ENCODE peak calls at places on chromosome 1, in nine cellular contexts. H is HFF-Myc, L is adrenal gland, P is upper lobe of right lung, D is lung, I is breast epithelium, A is RWPE2, O is fibroblast of pulmonary artery, U is GM12865. F is an unnamed sample.

GRCh38 chr1:225119307-225119706 is 189.8 kb downstream of the DNAH14 start:
- DNase-seq in H (no peak), L (no peak), P (no peak), D (no peak), I (no peak), A (no peak), O (no peak), U (no peak), F (no peak)

GRCh38 chr1:27518808-27519207 is 28.8 kb upstream of the WASF2 start:
- DNase-seq in H (no peak), L (no peak), P (no peak), D (no peak), I (no peak), A (no peak), O (no peak), U (no peak), F (no peak)

GRCh38 chr1:30514137-30514654 is 209.2 kb downstream of the MATN1 start:
- DNase-seq in H (no peak), L (no peak), P (no peak), D (no peak), I (no peak), A (no peak), O (no peak), U (no peak), F (no peak)

GRCh38 chr1:210617306-210617705 is 288.6 kb downstream of the HHAT start:
- DNase-seq in H (no peak), L (no peak), P (no peak), D (no peak), I (no peak), A (no peak), O (no peak), U (no peak), F (no peak)

GRCh38 chr1:15739745-15740144 is 2.6 kb upstream of the TMEM82 start:
- DNase-seq in H (no peak), L (no peak), P (no peak), D (no peak), I (no peak), A (no peak), O (no peak), U (no peak), F (no peak)

GRCh38 chr1:225919906-225920305 is 4.1 kb downstream of the PYCR2 start:
- DNase-seq in H (peak), L (peak), P (peak), D (peak), I (peak), A (peak), O (peak), U (peak), F (peak)

GRCh38 chr1:225746361-225747179 is 31.1 kb upstream of the SRP9 start:
- DNase-seq in H (no peak), L (peak), P (peak), D (peak), I (peak), A (no peak), O (peak), U (no peak), F (peak)

GRCh38 chr1:194447635-194448034 is 1261.2 kb upstream of the B3GALT2 start:
- DNase-seq in H (peak), L (no peak), P (no peak), D (no peak), I (no peak), A (no peak), O (no peak), U (no peak), F (no peak)

GRCh38 chr1:19845166-19845954 is 30.3 kb upstream of the RNF186 start:
- DNase-seq in H (no peak), L (peak), P (no peak), D (no peak), I (no peak), A (no peak), O (no peak), U (no peak), F (peak)

GRCh38 chr1:81617308-81618027 is 183.3 kb upstream of the ADGRL2 start:
- DNase-seq in H (no peak), L (no peak), P (no peak), D (no peak), I (no peak), A (no peak), O (peak), U (no peak), F (peak)

GRCh38 chr1:169044971-169045370 is 61.5 kb upstream of the ATP1B1 start:
- DNase-seq in H (no peak), L (no peak), P (no peak), D (no peak), I (no peak), A (no peak), O (no peak), U (peak), F (no peak)

GRCh38 chr1:153791856-153792253 is 16.6 kb downstream of the SLC27A3 start:
- DNase-seq in H (no peak), L (no peak), P (peak), D (no peak), I (no peak), A (no peak), O (no peak), U (peak), F (peak)

GRCh38 chr1:117753652-117754051 is 147.8 kb downstream of the TENT5C start:
- DNase-seq in H (no peak), L (no peak), P (no peak), D (no peak), I (no peak), A (no peak), O (peak), U (no peak), F (peak)

GRCh38 chr1:69993787-69994186 is 211.6 kb downstream of the LRRC40 start:
- DNase-seq in H (no peak), L (no peak), P (no peak), D (no peak), I (no peak), A (no peak), O (peak), U (no peak), F (no peak)

GRCh38 chr1:46342677-46343350 is 2.2 kb downstream of the NSUN4 start:
- DNase-seq in H (no peak), L (no peak), P (no peak), D (no peak), I (no peak), A (no peak), O (no peak), U (no peak), F (no peak)

GRCh38 chr1:34547043-34547674 is 207.7 kb upstream of the GJB5 start:
- DNase-seq in H (no peak), L (no peak), P (no peak), D (no peak), I (no peak), A (no peak), O (no peak), U (no peak), F (peak)

GRCh38 chr1:64941466-64942117 is 24.8 kb downstream of the JAK1 start:
- DNase-seq in H (no peak), L (no peak), P (no peak), D (no peak), I (no peak), A (no peak), O (no peak), U (no peak), F (no peak)

GRCh38 chr1:156727914-156728598 is at the start of gene METTL25B:
- DNase-seq in H (no peak), L (peak), P (peak), D (peak), I (peak), A (peak), O (peak), U (peak), F (peak)

GRCh38 chr1:94654031-94654430 is 112.5 kb upstream of the F3 start:
- DNase-seq in H (peak), L (no peak), P (no peak), D (peak), I (peak), A (peak), O (peak), U (no peak), F (peak)

GRCh38 chr1:223844521-223844961 is 1.2 kb downstream of the TP53BP2 start:
- DNase-seq in H (no peak), L (no peak), P (no peak), D (no peak), I (no peak), A (no peak), O (peak), U (no peak), F (no peak)

GRCh38 chr1:76247261-76247852 is 172.8 kb downstream of the ST6GALNAC3 start:
- DNase-seq in H (no peak), L (no peak), P (no peak), D (no peak), I (no peak), A (no peak), O (no peak), U (no peak), F (no peak)

GRCh38 chr1:15833069-15833679 is 14.3 kb upstream of the SPEN start:
- DNase-seq in H (no peak), L (peak), P (peak), D (peak), I (peak), A (peak), O (no peak), U (peak), F (no peak)

GRCh38 chr1:114428083-114428754 is 82.8 kb downstream of the TRIM33 start:
- DNase-seq in H (no peak), L (no peak), P (no peak), D (no peak), I (no peak), A (no peak), O (peak), U (peak), F (peak)
- TF ChIP-seq CTCF in H (peak), L (peak), P (peak), D (peak), I (no peak), A (peak), O (peak), U (peak), F (peak)

DNA sequence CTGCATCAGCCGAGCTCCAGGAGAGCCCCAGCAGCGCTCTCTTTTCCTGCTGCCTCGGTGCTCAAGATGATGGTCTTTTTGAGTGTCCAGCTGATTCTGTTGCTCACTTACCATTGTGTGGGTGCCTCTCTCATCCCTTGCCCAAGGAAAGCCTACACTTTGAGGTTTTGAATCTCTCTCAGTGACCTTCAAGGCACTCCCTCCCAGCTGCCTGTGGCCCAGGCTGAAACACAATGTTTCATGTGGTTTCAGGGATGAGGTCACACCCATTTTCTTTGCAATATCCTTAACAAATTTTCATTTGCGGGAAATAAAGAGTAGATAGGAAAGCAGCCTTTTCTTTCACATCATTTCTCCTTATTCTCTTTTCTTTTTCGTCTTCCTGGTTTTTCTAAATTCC is 12.6 kb upstream of the MRPS14 start:
- DNase-seq in H (no peak), L (no peak), P (no peak), D (no peak), I (no peak), A (no peak), O (no peak), U (no peak), F (no peak)
- H3K4me3 ChIP-seq in H (no peak), L (no peak), P (no peak), D (no peak), I (no peak), A (no peak), O (no peak), U (no peak), F (no peak)

DNA sequence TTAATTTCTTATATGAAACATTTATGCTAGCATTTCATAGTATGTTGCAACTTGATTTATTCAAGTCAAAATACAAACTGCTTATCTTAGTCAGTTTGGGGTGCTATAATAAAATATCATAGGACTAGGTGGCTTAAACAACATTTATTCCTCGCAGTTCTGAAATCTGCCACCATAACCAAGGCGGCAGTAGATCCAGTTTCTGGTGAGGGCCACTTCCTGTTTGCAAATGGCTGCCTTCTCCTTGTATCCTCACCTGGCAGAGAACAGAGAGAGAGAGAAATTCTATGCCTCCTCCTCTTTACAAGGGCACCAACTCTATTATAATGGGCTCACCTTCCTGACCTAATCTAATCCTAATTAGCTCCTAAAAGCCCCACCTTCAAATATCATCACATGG is 76.1 kb upstream of the RGS2 start:
- DNase-seq in H (no peak), L (no peak), P (no peak), D (no peak), I (no peak), A (no peak), O (no peak), U (peak), F (no peak)
- TF ChIP-seq CTCF in H (peak), L (no peak), P (no peak), D (no peak), I (no peak), A (no peak), O (peak), U (peak), F (peak)

DNA sequence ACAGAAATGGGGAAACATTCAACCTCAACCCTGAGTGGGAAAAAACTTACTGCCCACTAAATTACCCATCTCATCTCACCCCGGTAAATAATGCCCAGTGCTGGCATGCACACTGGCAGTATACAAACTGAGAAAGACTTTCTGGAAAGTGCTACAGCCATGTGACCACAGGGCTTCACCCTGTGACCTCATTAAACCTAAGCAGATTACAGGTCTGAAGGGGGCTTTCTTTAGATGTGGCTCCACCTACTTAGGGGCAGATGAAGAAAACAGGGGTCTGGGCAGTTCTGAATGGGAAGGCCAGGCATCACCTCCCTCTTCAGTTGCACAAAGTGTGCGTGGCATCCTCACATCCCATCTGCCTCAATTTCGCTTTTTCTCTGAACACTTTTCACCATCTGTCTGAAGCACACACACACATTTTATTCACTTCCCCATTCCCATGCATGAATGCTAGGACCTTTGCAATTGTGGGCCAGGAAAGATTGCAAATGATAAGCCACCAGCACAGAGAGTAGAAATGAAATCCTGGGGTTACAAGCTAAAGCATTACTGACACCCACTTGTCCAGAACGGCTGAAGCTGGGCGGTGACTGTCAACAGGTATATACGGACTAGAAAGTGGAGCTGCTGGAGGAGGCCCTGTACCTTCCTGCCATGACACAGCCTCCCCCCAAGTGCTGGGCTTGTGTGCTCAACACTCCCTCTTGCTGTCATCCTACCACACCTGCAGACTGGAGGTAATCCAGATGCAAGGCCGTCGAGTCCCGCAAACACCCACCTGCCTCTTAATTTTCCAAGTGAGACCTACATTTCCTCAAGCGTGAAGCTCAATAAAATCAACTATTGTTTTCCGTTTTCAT is 2.7 kb downstream of the NADK start:
- DNase-seq in H (no peak), L (no peak), P (no peak), D (no peak), I (no peak), A (no peak), O (no peak), U (peak), F (no peak)
- H3K4me3 ChIP-seq in H (peak), L (no peak), P (no peak), D (no peak), I (peak), A (no peak), O (no peak), U (peak), F (no peak)

GRCh38 chr1:234214911-234215892 is 158.1 kb upstream of the COA6 start:
- DNase-seq in H (no peak), L (no peak), P (peak), D (no peak), I (peak), A (no peak), O (no peak), U (no peak), F (no peak)

GRCh38 chr1:234214129-234214910 is 158.9 kb upstream of the COA6 start:
- DNase-seq in H (no peak), L (peak), P (peak), D (peak), I (peak), A (no peak), O (no peak), U (peak), F (peak)

GRCh38 chr1:234216116-234216703 is 157.0 kb upstream of the COA6 start:
- DNase-seq in H (no peak), L (no peak), P (no peak), D (no peak), I (no peak), A (no peak), O (no peak), U (peak), F (no peak)

GRCh38 chr1:234213576-234214128 is 159.6 kb upstream of the COA6 start:
- DNase-seq in H (no peak), L (no peak), P (no peak), D (no peak), I (no peak), A (no peak), O (no peak), U (no peak), F (no peak)

GRCh38 chr1:234212764-234213406 is 160.4 kb upstream of the COA6 start:
- DNase-seq in H (peak), L (peak), P (no peak), D (no peak), I (no peak), A (no peak), O (peak), U (peak), F (peak)
- TF ChIP-seq CTCF in H (peak), L (peak), P (peak), D (no peak), I (no peak), A (peak), O (peak), U (peak), F (peak)

GRCh38 chr1:43534256-43534655 is 3.6 kb downstream of the PTPRF start:
- DNase-seq in H (no peak), L (no peak), P (no peak), D (no peak), I (no peak), A (no peak), O (no peak), U (no peak), F (no peak)
- H3K4me3 ChIP-seq in H (no peak), L (no peak), P (no peak), D (no peak), I (no peak), A (no peak), O (no peak), U (no peak), F (no peak)

GRCh38 chr1:232878141-232878540 is 72.3 kb upstream of the NTPCR start:
- DNase-seq in H (no peak), L (no peak), P (no peak), D (no peak), I (no peak), A (no peak), O (no peak), U (no peak), F (no peak)

GRCh38 chr1:232884262-232884661 is 66.1 kb upstream of the NTPCR start:
- DNase-seq in H (no peak), L (no peak), P (no peak), D (no peak), I (no peak), A (no peak), O (no peak), U (no peak), F (peak)

GRCh38 chr1:232877361-232877991 is 72.3 kb downstream of the MAP10 start:
- DNase-seq in H (no peak), L (no peak), P (no peak), D (no peak), I (no peak), A (no peak), O (no peak), U (no peak), F (no peak)

GRCh38 chr1:232876506-232877360 is 71.5 kb downstream of the MAP10 start:
- DNase-seq in H (no peak), L (no peak), P (no peak), D (no peak), I (no peak), A (no peak), O (no peak), U (no peak), F (no peak)

DNA sequence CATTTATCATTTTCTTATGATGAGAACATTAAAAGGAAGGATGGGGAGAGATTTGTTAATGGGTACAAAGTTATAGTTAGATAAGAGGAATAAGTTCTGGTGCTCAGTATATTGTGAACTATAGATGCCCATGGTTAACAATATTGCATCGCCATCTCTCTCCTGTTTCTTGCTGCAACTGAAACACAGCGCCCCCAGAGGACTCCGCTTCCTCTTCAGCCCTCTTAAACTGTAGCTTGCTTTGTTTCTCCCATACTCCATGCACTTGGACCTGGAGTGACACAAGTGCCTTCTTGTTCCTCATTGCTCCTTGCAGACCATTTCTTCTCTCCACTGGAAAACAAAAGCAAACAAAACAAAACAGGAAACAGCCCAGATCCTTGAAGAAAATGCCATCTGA is 70.1 kb upstream of the NTPCR start:
- DNase-seq in H (no peak), L (no peak), P (no peak), D (no peak), I (no peak), A (no peak), O (peak), U (peak), F (peak)
- TF ChIP-seq CTCF in H (peak), L (peak), P (peak), D (no peak), I (peak), A (peak), O (peak), U (peak), F (peak)

DNA sequence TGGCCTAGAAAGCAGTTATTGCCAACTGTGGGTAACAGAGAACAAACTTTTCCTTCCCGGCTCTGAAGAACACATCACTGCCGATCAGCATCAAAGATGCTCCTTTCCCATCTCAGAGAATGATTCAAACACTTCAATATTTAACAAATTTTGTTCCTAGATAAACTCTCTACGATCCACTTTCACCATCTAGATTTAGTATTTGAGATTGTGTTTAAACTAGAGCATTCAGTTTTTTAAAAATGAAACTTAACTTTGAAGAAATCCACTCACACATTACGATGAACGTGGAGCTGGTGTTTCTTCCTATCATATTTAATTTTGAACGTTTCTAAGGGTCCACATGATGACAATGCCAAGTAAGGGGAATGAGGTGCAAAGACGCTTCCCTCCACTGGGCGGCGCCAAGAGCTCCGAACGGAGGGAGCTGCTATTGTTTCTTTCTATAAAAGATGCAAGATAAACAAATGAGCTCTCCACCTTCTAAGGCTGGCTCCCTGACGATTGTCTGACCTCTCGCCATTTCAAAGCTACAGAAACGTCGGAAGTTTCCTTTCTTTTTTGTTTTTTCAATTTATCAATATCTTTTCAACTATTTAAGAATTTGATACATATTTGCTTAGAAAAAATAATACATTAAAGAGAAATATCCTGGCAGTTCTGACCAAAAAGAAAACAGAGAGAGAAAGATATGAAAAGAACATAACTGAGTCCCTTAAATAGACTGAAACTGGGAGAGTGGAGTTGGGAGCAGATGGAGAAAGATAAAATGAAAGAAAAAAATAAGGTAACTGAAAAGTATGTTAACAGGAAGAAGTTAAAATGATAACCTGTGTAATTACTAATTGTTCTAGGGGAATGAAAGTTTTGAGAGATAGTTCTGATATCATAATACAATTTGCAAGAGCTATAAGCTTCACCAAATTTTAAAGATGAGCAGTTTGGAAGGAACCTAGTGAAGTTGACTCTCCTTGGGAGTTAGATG is 4.4 kb upstream of the BARHL2 start:
- DNase-seq in H (peak), L (peak), P (peak), D (no peak), I (no peak), A (no peak), O (peak), U (peak), F (peak)
- H3K4me3 ChIP-seq in H (no peak), L (no peak), P (no peak), D (no peak), I (no peak), A (no peak), O (no peak), U (no peak), F (no peak)